ENCODE peak calls at places on chromosomes 12 and 14, in five cellular contexts. N is Peyer's patch, K is left ventricle myocardium inferior, I is A549, S is ovary. Y is an unnamed sample.

GRCh38 chr14:28879571-28879970 is 113.0 kb downstream of the FOXG1 start:
- DNase-seq in K (no peak), S (no peak), I (no peak), N (no peak), Y (no peak)

GRCh38 chr12:131928080-131928764 is 854 bp upstream of the PUS1 start:
- DNase-seq in S (no peak), N (peak), K (no peak), I (no peak), Y (no peak)

GRCh38 chr14:50527970-50528369 is 4.4 kb downstream of the MAP4K5 start:
- DNase-seq in I (no peak), S (no peak), N (no peak), K (no peak), Y (no peak)

GRCh38 chr12:27873010-27873409 is 93.0 kb upstream of the MANSC4 start:
- DNase-seq in K (no peak), I (no peak), S (no peak), N (no peak), Y (no peak)

GRCh38 chr14:92503756-92504491 is 9.7 kb upstream of the RIN3 start:
- DNase-seq in S (no peak), K (no peak), I (peak), N (no peak), Y (peak)

GRCh38 chr14:28952707-28953106 is 186.1 kb downstream of the FOXG1 start:
- DNase-seq in K (no peak), S (no peak), N (no peak), I (no peak), Y (no peak)

GRCh38 chr12:66663605-66664004 is 15.3 kb downstream of the GRIP1 start:
- DNase-seq in N (no peak), S (no peak), I (no peak), K (no peak), Y (no peak)

GRCh38 chr14:100589760-100590469 is 2.7 kb upstream of the BEGAIN start:
- DNase-seq in I (no peak), N (no peak), S (peak), K (peak), Y (peak)

GRCh38 chr14:105138551-105139111 is 29.9 kb downstream of the JAG2 start:
- DNase-seq in S (no peak), N (no peak), K (no peak), I (no peak), Y (no peak)

GRCh38 chr12:103801709-103802585 is 39.1 kb downstream of the NT5DC3 start:
- DNase-seq in I (no peak), K (no peak), S (no peak), N (no peak), Y (no peak)

GRCh38 chr14:103801459-103801858 is 45.9 kb downstream of the PPP1R13B start:
- DNase-seq in N (no peak), K (no peak), I (no peak), S (no peak), Y (no peak)

GRCh38 chr12:117507547-117507946 is 146.1 kb upstream of the NOS1 start:
- DNase-seq in I (no peak), N (no peak), S (no peak), K (no peak), Y (no peak)

GRCh38 chr12:85725991-85726390 is 110.2 kb downstream of the RASSF9 start:
- DNase-seq in K (no peak), N (no peak), I (no peak), S (no peak), Y (no peak)

GRCh38 chr14:53537421-53538315 is 384.5 kb upstream of the DDHD1 start:
- DNase-seq in N (no peak), S (no peak), I (no peak), K (no peak), Y (no peak)
- TF ChIP-seq CTCF in N (no peak), S (no peak), I (no peak), K (no peak), Y (no peak)

GRCh38 chr12:74846116-74846515 is 308.5 kb downstream of the ATXN7L3B start:
- DNase-seq in N (no peak), K (no peak), I (no peak), S (no peak), Y (no peak)

GRCh38 chr12:74847169-74847568 is 309.5 kb downstream of the ATXN7L3B start:
- DNase-seq in N (no peak), K (no peak), I (no peak), S (no peak), Y (no peak)

DNA sequence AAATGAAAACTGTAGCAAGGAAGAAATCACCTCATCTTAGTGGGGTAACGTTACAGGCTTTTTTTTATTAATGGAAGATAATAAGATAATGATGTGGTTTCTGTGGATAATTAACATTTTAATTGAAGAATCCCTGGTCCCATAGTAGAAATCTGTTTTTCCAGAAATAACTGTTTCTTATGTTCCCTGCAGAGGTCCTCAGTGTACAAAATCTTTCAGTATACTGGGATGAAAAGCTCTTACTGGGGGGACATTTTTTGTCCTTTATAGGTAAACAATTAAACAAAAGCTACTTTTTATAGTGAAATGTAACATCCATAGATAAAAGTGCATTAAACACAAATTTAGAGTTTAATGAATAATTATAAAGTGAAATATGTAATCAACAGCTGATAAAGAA is 312.2 kb downstream of the ATXN7L3B start:
- DNase-seq in I (no peak), N (no peak), K (no peak), S (no peak), Y (no peak)
- TF ChIP-seq CTCF in I (peak), N (no peak), K (no peak), S (no peak), Y (no peak)

GRCh38 chr14:59707778-59708635 is 131.4 kb upstream of the CCDC175 start:
- DNase-seq in N (no peak), K (no peak), S (no peak), I (no peak), Y (no peak)
- TF ChIP-seq CTCF in N (no peak), K (no peak), S (no peak), I (no peak), Y (no peak)

GRCh38 chr14:41824441-41824840 is 217.8 kb downstream of the LRFN5 start:
- DNase-seq in K (no peak), N (no peak), I (no peak), S (no peak), Y (no peak)
- TF ChIP-seq CTCF in K (no peak), N (no peak), I (no peak), S (no peak), Y (no peak)

DNA sequence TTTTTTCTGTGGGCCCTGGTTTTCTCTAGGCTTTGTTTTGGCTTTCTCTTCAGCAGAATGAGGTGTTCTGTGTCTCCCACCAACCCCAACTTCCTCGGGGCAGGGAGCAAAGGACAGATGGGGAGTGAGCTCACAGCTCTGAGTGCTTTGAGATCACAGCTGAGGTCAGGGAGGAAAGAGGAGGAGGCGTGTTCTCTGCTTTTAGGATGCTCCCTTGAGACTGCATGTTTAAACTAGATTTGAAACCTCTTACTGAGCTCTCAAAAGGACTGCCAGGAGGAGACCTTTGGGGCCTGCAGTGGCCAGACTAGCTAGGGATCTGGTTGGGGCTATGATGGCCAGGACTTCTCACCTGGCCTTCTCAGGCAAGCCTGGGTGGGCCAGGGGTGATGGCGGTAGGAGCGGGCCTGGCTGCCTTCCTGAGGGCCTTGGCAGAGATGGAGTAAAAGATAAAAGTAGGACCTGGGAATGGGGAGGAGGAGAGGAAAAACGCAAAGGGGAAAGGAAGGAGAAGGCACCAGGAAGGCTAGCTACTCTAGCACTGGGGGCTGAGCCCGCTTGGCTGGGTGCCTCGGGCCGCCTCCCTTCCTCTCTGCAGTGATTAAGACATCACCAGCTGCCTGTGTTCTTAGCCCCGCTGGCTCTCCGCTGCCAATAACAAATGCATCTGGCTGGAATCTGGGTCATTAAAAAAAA is 141.1 kb downstream of the TSPAN9 start:
- DNase-seq in N (no peak), S (peak), K (peak), I (no peak), Y (no peak)
- TF ChIP-seq CTCF in N (no peak), S (no peak), K (peak), I (no peak), Y (no peak)

GRCh38 chr12:33605776-33606175 is 166.2 kb upstream of the SYT10 start:
- DNase-seq in N (no peak), K (no peak), S (no peak), I (peak), Y (no peak)
- TF ChIP-seq CTCF in N (no peak), K (peak), S (no peak), I (peak), Y (peak)

DNA sequence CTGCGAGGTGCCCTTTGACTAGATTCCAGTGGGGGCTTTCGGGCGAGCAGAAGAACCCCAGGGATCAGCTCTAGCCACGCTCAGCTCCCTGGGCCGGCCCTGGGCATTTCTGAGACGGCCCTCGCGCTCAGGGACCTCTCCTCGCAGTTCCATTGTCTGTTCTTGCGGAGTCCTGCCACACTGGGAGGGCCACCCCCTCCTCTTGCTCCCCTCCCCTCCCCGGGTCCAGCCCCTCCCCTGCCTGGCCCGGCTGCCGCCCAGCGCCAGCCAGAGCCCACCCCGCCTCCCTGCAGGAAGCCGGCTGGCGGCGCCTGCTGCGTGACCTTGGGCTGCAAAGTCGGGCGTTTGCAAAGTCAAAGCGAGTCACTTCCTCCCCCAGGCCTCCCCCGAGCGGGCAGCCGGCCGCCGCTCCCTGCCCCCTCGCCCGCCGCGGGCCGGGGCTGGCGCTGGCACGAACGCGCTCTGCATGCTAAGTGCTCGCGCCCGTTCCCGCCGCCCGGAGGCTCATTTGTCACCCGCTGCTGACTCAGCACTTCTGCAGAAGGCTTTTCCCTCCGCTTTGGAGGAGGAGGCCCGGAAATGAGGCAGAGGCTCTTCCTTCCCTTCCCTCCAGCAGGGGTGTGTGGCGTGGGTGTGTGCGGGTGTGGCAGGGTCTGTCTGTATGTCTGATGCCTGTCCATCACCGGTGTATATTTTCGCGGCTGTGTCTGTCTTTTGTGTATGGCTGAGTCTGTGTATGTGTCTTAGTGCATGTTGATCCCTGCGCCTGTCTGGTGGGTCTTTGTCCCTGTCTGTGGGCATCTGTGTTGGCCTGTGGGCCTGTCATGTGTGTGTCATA is 72.0 kb downstream of the IRF2BPL start:
- DNase-seq in N (peak), K (peak), I (peak), S (peak), Y (peak)
- TF ChIP-seq CTCF in N (no peak), K (peak), I (no peak), S (no peak), Y (no peak)

DNA sequence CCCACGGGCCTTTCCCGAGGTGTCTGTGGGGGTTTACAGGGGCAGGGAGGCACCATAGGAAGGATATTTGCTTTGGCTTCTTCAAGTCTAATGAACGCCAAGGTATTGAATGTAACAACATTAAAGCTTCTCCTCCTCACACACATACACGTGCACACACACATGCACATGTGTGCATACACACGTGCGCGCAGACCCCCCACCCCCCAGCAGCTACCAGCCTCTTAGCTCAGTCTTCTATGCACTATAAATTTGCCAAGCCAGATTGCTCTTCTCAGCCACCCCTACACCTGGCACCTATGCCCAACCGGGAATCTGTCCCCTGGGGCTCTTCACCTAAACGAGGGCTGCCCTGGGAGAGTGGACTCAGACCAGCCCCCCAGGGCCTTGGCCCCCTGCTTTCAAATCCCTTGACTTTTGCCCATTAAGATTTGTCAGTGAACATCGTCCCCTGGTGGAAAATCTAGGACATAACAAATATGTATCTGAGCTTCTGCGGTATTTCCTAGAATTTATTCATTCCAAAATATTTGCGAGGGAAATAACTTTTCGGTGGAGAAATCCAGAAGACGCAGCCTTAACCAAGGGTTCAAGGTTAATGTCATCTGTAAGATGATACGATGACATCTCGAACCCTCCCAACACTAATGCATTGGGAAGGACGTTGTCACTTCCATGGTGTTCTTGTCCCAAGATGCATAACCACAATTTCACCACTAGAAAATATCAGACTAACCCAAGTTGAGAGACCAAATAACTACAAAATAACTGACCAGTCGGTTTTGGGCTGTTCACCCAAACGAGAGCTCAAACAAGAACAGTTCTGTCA is 330.4 kb downstream of the MED13L start:
- DNase-seq in S (no peak), K (no peak), N (no peak), I (no peak), Y (no peak)
- TF ChIP-seq CTCF in S (no peak), K (peak), N (no peak), I (peak), Y (peak)